ENCODE peak calls at places on chromosome 5, in four cellular contexts. One of them, this sample, is unnamed.

GRCh38 chr5:141488591-141489478 is at the start of gene PCDHGC5:
- DNase-seq in GM23338: no peak
- DNase-seq in PC-3: peak
- DNase-seq in psoas muscle: no peak
- DNase-seq in this sample: no peak

GRCh38 chr5:72955143-72955767 is 586 bp upstream of the FCHO2 start:
- DNase-seq in psoas muscle: peak
- DNase-seq in PC-3: no peak
- DNase-seq in GM23338: peak
- DNase-seq in this sample: no peak

GRCh38 chr5:10418654-10419345 is 22.9 kb upstream of the ROPN1L start:
- DNase-seq in GM23338: no peak
- DNase-seq in psoas muscle: no peak
- DNase-seq in PC-3: no peak
- DNase-seq in this sample: no peak

GRCh38 chr5:81601912-81602311 is 149.0 kb downstream of the SSBP2 start:
- DNase-seq in GM23338: no peak
- DNase-seq in psoas muscle: no peak
- DNase-seq in PC-3: peak
- DNase-seq in this sample: no peak

GRCh38 chr5:61505281-61505680 is 173.2 kb downstream of the ZSWIM6 start:
- DNase-seq in GM23338: no peak
- DNase-seq in psoas muscle: no peak
- DNase-seq in PC-3: no peak
- DNase-seq in this sample: no peak

GRCh38 chr5:93010037-93010436 is 571.0 kb downstream of the NR2F1-AS1 start:
- DNase-seq in GM23338: no peak
- DNase-seq in psoas muscle: no peak
- DNase-seq in PC-3: no peak
- DNase-seq in this sample: no peak

GRCh38 chr5:115602585-115603125 is 376 bp upstream of the TICAM2 start:
- DNase-seq in PC-3: peak
- DNase-seq in GM23338: no peak
- DNase-seq in psoas muscle: no peak
- DNase-seq in this sample: peak

GRCh38 chr5:56039985-56040384 is 45.2 kb upstream of the IL6ST start:
- DNase-seq in PC-3: peak
- DNase-seq in psoas muscle: no peak
- DNase-seq in GM23338: no peak
- DNase-seq in this sample: no peak

GRCh38 chr5:75611324-75612210 is at the start of gene ANKDD1B:
- DNase-seq in GM23338: peak
- DNase-seq in psoas muscle: peak
- DNase-seq in PC-3: peak
- DNase-seq in this sample: peak

GRCh38 chr5:139413153-139413552 is 9.3 kb upstream of the SPATA24 start:
- DNase-seq in PC-3: no peak
- DNase-seq in psoas muscle: no peak
- DNase-seq in GM23338: no peak
- DNase-seq in this sample: no peak

GRCh38 chr5:144139586-144139985 is 30.9 kb downstream of the YIPF5 start:
- DNase-seq in GM23338: no peak
- DNase-seq in PC-3: no peak
- DNase-seq in psoas muscle: no peak
- DNase-seq in this sample: no peak

GRCh38 chr5:137310051-137310730 is 188.9 kb downstream of the SPOCK1 start:
- DNase-seq in PC-3: peak
- DNase-seq in psoas muscle: no peak
- DNase-seq in GM23338: peak
- DNase-seq in this sample: no peak

GRCh38 chr5:179974946-179975712 is 67.4 kb upstream of the TBC1D9B start:
- DNase-seq in psoas muscle: no peak
- DNase-seq in GM23338: peak
- DNase-seq in PC-3: peak
- DNase-seq in this sample: peak

GRCh38 chr5:4737868-4738267 is 402.3 kb upstream of the ADAMTS16 start:
- DNase-seq in psoas muscle: no peak
- DNase-seq in PC-3: no peak
- DNase-seq in GM23338: no peak
- DNase-seq in this sample: no peak

GRCh38 chr5:146647656-146648199 is 131.7 kb upstream of the GPR151 start:
- DNase-seq in psoas muscle: no peak
- DNase-seq in PC-3: no peak
- DNase-seq in GM23338: no peak
- DNase-seq in this sample: no peak

GRCh38 chr5:135011355-135012032 is 22.5 kb downstream of the PITX1 start:
- DNase-seq in psoas muscle: no peak
- DNase-seq in PC-3: no peak
- DNase-seq in GM23338: no peak
- DNase-seq in this sample: no peak

GRCh38 chr5:95725937-95726810 is 5.0 kb upstream of the RHOBTB3 start:
- DNase-seq in PC-3: no peak
- DNase-seq in GM23338: no peak
- DNase-seq in psoas muscle: no peak
- DNase-seq in this sample: no peak

GRCh38 chr5:73158313-73158712 is 14.7 kb upstream of the TMEM174 start:
- DNase-seq in psoas muscle: no peak
- DNase-seq in GM23338: no peak
- DNase-seq in PC-3: no peak
- DNase-seq in this sample: no peak

GRCh38 chr5:132083065-132083678 is 9.6 kb downstream of the CSF2 start:
- DNase-seq in PC-3: no peak
- DNase-seq in psoas muscle: peak
- DNase-seq in GM23338: no peak
- DNase-seq in this sample: no peak

GRCh38 chr5:170092702-170093101 is 13.0 kb upstream of the FOXI1 start:
- DNase-seq in PC-3: no peak
- DNase-seq in psoas muscle: no peak
- DNase-seq in GM23338: no peak
- DNase-seq in this sample: no peak

GRCh38 chr5:390571-391491 is 52.1 kb upstream of the EXOC3 start:
- DNase-seq in GM23338: no peak
- DNase-seq in psoas muscle: no peak
- DNase-seq in PC-3: peak
- DNase-seq in this sample: no peak

GRCh38 chr5:131548190-131548589 is 86.8 kb downstream of the RAPGEF6 start:
- DNase-seq in GM23338: no peak
- DNase-seq in psoas muscle: no peak
- DNase-seq in PC-3: no peak
- DNase-seq in this sample: no peak

GRCh38 chr5:6633469-6634326 is 458 bp downstream of the SRD5A1 start:
- DNase-seq in PC-3: peak
- DNase-seq in GM23338: peak
- DNase-seq in psoas muscle: no peak
- DNase-seq in this sample: peak

DNA sequence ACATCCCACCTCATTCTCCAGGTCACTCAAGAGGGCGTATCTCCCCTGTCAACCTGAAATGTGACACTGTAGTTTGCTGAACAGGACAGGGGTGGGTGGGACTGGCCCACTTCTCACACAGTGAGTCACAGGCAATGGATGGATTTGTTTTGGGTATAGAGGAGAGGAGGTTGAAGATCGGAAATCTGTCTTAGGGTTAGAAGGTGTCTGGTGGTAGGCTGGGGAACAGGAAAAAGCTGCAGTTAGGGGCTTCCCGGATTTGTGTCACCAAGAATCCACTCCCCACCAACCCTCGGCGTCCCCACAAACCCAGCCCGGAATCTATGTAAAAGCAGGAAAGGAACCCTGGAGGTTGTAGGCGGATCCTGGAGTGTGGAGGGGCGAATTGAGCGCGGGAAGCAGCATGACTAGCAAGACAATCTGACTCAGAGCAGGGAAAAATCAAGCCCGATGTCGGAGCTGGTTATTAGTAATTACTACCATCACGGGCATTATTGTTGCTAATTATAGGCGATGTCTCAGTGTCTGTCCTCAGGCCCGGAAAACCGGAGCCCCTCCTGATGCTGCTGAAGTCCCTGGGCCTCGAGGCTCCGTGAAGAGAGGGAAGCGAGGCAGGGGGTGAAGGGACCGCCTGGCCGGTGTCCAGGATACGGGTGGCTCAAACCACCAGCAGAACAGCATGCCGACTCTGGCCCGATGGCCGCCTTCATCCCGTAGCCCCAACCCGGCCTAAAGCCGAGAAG is 1.7 kb upstream of the IRX1 start:
- DNase-seq in GM23338: peak
- DNase-seq in PC-3: no peak
- DNase-seq in psoas muscle: no peak
- DNase-seq in this sample: no peak
- H3K4me3 ChIP-seq in GM23338: peak
- H3K4me3 ChIP-seq in PC-3: no peak
- H3K4me3 ChIP-seq in psoas muscle: peak
- H3K4me3 ChIP-seq in this sample: no peak

DNA sequence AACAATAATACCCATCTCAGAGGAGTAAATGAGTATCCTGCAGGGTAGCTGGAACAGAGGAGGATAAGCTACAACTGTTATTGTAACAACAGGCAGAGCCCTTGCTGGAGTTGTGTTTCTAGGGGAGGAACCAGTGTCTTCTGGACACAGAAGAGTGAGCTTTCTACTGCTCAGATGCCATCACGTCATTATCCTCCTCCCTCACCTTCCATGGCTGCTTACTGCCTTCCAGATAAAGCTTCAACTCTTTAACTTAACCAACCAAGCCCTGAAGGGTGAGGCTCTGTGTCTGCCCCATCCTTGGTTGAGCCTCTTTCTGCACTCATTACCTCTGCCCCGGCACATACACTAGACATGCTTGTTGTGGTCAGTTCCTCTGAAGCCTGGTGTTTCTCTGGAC is 4.4 kb upstream of the NSD1 start:
- DNase-seq in GM23338: no peak
- DNase-seq in PC-3: peak
- DNase-seq in psoas muscle: no peak
- DNase-seq in this sample: no peak
- H3K27ac ChIP-seq in GM23338: no peak
- H3K27ac ChIP-seq in PC-3: no peak
- H3K27ac ChIP-seq in psoas muscle: no peak
- H3K27ac ChIP-seq in this sample: no peak

DNA sequence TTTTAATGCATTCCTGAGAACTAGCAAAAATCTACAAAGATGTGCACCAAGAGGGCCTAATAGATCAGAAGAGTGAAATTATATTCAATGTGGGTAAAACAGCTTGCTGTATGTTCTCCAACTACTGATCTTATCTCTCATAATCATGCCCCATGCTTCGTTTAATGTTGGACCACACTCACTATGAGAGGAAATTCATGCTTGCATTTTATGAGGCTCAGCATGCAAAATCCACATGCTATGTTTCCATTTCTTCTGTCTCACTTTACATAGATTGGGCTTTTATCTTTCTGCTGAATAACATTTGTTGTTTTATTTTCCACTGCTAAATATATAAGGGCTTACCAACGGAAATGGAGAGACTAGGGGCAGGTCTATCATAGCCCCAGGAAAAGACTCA is 474.2 kb downstream of the EFNA5 start:
- DNase-seq in psoas muscle: no peak
- DNase-seq in PC-3: no peak
- DNase-seq in GM23338: no peak
- DNase-seq in this sample: no peak
- H3K4me3 ChIP-seq in psoas muscle: no peak
- H3K4me3 ChIP-seq in PC-3: no peak
- H3K4me3 ChIP-seq in GM23338: no peak
- H3K4me3 ChIP-seq in this sample: no peak

GRCh38 chr5:42908509-42909488 is 97.1 kb upstream of the SELENOP start:
- DNase-seq in GM23338: peak
- DNase-seq in psoas muscle: peak
- DNase-seq in PC-3: peak
- DNase-seq in this sample: peak
- H3K27ac ChIP-seq in GM23338: no peak
- H3K27ac ChIP-seq in psoas muscle: no peak
- H3K27ac ChIP-seq in PC-3: no peak
- H3K27ac ChIP-seq in this sample: no peak

GRCh38 chr5:108579236-108579635 is 168.5 kb upstream of the FER start:
- DNase-seq in PC-3: no peak
- DNase-seq in psoas muscle: no peak
- DNase-seq in GM23338: peak
- DNase-seq in this sample: peak
- H3K4me3 ChIP-seq in PC-3: no peak
- H3K4me3 ChIP-seq in psoas muscle: no peak
- H3K4me3 ChIP-seq in GM23338: no peak
- H3K4me3 ChIP-seq in this sample: no peak

DNA sequence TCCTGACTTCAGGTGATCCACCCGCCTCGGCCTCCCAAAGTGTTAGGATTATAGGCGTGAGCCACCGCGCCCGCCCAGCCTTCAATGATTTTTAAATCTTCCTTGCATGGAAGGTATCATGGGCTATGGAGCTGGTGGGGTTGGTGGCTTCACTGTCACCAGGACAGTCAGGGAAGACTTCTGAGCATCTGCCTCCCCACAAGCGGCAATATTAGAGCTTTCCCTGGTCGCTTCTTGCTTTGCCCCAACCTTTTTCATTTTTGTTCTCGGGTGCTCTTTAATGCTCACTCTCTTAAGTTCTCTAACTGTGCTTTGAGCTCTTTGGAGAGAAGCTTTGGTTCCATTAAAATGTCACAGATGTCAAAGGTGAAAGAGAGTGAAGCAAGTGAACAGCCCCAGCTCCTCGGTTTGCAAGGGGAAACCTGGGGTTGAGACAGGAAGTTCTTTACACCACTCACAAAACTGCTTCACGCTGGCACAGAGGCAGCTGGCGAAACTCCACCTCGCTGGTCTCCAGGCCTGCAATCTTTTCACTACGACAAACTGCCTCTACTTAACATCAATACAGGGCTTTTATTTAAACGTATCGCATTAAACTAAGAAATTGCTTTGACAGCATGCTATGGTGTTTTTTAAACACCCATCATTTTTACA is 142.5 kb upstream of the RETREG1 start:
- DNase-seq in psoas muscle: no peak
- DNase-seq in GM23338: no peak
- DNase-seq in PC-3: no peak
- DNase-seq in this sample: no peak
- H3K27ac ChIP-seq in psoas muscle: no peak
- H3K27ac ChIP-seq in GM23338: peak
- H3K27ac ChIP-seq in PC-3: no peak
- H3K27ac ChIP-seq in this sample: no peak

GRCh38 chr5:60487885-60488425 is 212.0 kb downstream of the DEPDC1B start:
- DNase-seq in GM23338: no peak
- DNase-seq in psoas muscle: no peak
- DNase-seq in PC-3: peak
- DNase-seq in this sample: peak

GRCh38 chr5:60487466-60487865 is 212.5 kb downstream of the DEPDC1B start:
- DNase-seq in GM23338: no peak
- DNase-seq in psoas muscle: no peak
- DNase-seq in PC-3: peak
- DNase-seq in this sample: no peak

GRCh38 chr5:60489856-60490255 is 210.1 kb downstream of the DEPDC1B start:
- DNase-seq in psoas muscle: no peak
- DNase-seq in PC-3: no peak
- DNase-seq in GM23338: no peak
- DNase-seq in this sample: no peak

GRCh38 chr5:60489377-60489776 is 210.6 kb downstream of the DEPDC1B start:
- DNase-seq in GM23338: no peak
- DNase-seq in PC-3: no peak
- DNase-seq in psoas muscle: no peak
- DNase-seq in this sample: no peak

GRCh38 chr5:60488466-60489130 is 211.4 kb downstream of the DEPDC1B start:
- DNase-seq in GM23338: no peak
- DNase-seq in psoas muscle: no peak
- DNase-seq in PC-3: no peak
- DNase-seq in this sample: no peak
- H3K4me3 ChIP-seq in GM23338: no peak
- H3K4me3 ChIP-seq in psoas muscle: no peak
- H3K4me3 ChIP-seq in PC-3: peak
- H3K4me3 ChIP-seq in this sample: peak

GRCh38 chr5:133944263-133945230 is 23.9 kb downstream of the C5orf15 start:
- DNase-seq in GM23338: peak
- DNase-seq in PC-3: peak
- DNase-seq in psoas muscle: no peak
- DNase-seq in this sample: peak
- H3K27ac ChIP-seq in GM23338: no peak
- H3K27ac ChIP-seq in PC-3: no peak
- H3K27ac ChIP-seq in psoas muscle: no peak
- H3K27ac ChIP-seq in this sample: no peak